ENCODE peak calls at places on chromosomes 5 and 9, in seven cellular contexts. S, J, V, K, I, P and G are unnamed samples.

GRCh38 chr9:23686257-23686656 is 139.8 kb downstream of the ELAVL2 start:
- DNase-seq in S (no peak), J (no peak), V (peak; percentile 19), K (no peak), I (no peak), P (no peak), G (no peak)

GRCh38 chr9:94222870-94223269 is 36.2 kb upstream of the ZNF169 start:
- DNase-seq in S (no peak), J (no peak), V (no peak), K (no peak), I (no peak), P (no peak), G (no peak)

GRCh38 chr5:588406-588995 is 23.6 kb upstream of the CEP72 start:
- DNase-seq in S (peak; percentile 33), J (no peak), V (peak; percentile 59), K (no peak), I (no peak), P (no peak), G (peak; percentile 1)

GRCh38 chr5:15844253-15844652 is 335.3 kb downstream of the MARCHF11 start:
- DNase-seq in S (no peak), J (no peak), V (no peak), K (no peak), I (no peak), P (no peak), G (no peak)

GRCh38 chr9:70398145-70398556 is 16.3 kb downstream of the KLF9 start:
- DNase-seq in S (no peak), J (no peak), V (peak; percentile 59), K (no peak), I (no peak), P (peak; percentile 50), G (no peak)

GRCh38 chr5:67640011-67640410 is 443.4 kb upstream of the CD180 start:
- DNase-seq in S (no peak), J (no peak), V (no peak), K (no peak), I (no peak), P (no peak), G (no peak)

GRCh38 chr5:174736351-174736721 is 12.0 kb downstream of the MSX2 start:
- DNase-seq in S (no peak), J (no peak), V (no peak), K (no peak), I (no peak), P (no peak), G (no peak)

GRCh38 chr9:91589101-91589553 is 165.5 kb upstream of the NFIL3 start:
- DNase-seq in S (no peak), J (no peak), V (peak; percentile 47), K (no peak), I (no peak), P (peak; percentile 64), G (no peak)

GRCh38 chr5:172798422-172799215 is 27.6 kb upstream of the DUSP1 start:
- DNase-seq in S (peak; percentile 88), J (no peak), V (no peak), K (no peak), I (no peak), P (no peak), G (no peak)

GRCh38 chr5:59007460-59008063 is 424.7 kb downstream of the RAB3C start:
- DNase-seq in S (no peak), J (no peak), V (no peak), K (no peak), I (no peak), P (peak; percentile 23), G (no peak)

GRCh38 chr9:72477862-72478564 is 43.4 kb upstream of the TMC1 start:
- DNase-seq in S (no peak), J (no peak), V (peak; percentile 2), K (no peak), I (no peak), P (peak; percentile 12), G (no peak)

GRCh38 chr5:31049933-31050704 is 143.4 kb upstream of the CDH6 start:
- DNase-seq in S (no peak), J (no peak), V (no peak), K (no peak), I (no peak), P (no peak), G (no peak)

GRCh38 chr9:93107151-93107824 is 11.3 kb downstream of the CARD19 start:
- DNase-seq in S (peak; percentile 66), J (peak; percentile 29), V (no peak), K (no peak), I (no peak), P (no peak), G (no peak)

GRCh38 chr9:12771891-12772290 is 2.9 kb upstream of the LURAP1L start:
- DNase-seq in S (no peak), J (no peak), V (no peak), K (no peak), I (no peak), P (no peak), G (no peak)

GRCh38 chr5:94618029-94618492 is 343 bp downstream of the KIAA0825 start:
- DNase-seq in S (no peak), J (peak; percentile 83), V (peak; percentile 76), K (no peak), I (peak; percentile 29), P (peak; percentile 56), G (no peak)

GRCh38 chr9:120439147-120439546 is 140.8 kb downstream of the CDK5RAP2 start:
- DNase-seq in S (no peak), J (no peak), V (peak; percentile 11), K (no peak), I (no peak), P (peak; percentile 13), G (no peak)

GRCh38 chr9:135167839-135168378 is 80.4 kb downstream of the OLFM1 start:
- DNase-seq in S (no peak), J (no peak), V (no peak), K (no peak), I (no peak), P (no peak), G (no peak)

GRCh38 chr5:147857302-147858129 is 21.0 kb upstream of the SCGB3A2 start:
- DNase-seq in S (no peak), J (peak; percentile 47), V (peak; percentile 54), K (peak; percentile 19), I (no peak), P (peak; percentile 61), G (no peak)

GRCh38 chr9:6818292-6818922 is 60.6 kb downstream of the KDM4C start:
- DNase-seq in S (no peak), J (no peak), V (no peak), K (no peak), I (no peak), P (no peak), G (no peak)

GRCh38 chr5:4230531-4230904 is 634.9 kb downstream of the IRX1 start:
- DNase-seq in S (no peak), J (no peak), V (no peak), K (no peak), I (no peak), P (no peak), G (no peak)

GRCh38 chr9:5846501-5846921 is 13.6 kb upstream of the ERMP1 start:
- DNase-seq in S (no peak), J (no peak), V (no peak), K (no peak), I (no peak), P (no peak), G (no peak)

GRCh38 chr9:80665479-80665878 is 1023.9 kb downstream of the TLE1 start:
- DNase-seq in S (no peak), J (no peak), V (no peak), K (no peak), I (no peak), P (no peak), G (no peak)

GRCh38 chr5:88657166-88657565 is 225.8 kb downstream of the MEF2C start:
- DNase-seq in S (no peak), J (no peak), V (no peak), K (no peak), I (no peak), P (no peak), G (no peak)

GRCh38 chr5:109744261-109744660 is 54.5 kb downstream of the MAN2A1 start:
- DNase-seq in S (no peak), J (no peak), V (no peak), K (no peak), I (no peak), P (no peak), G (no peak)

GRCh38 chr9:10403283-10403682 is 209.5 kb downstream of the PTPRD start:
- DNase-seq in S (no peak), J (no peak), V (no peak), K (no peak), I (no peak), P (no peak), G (no peak)

GRCh38 chr9:91164724-91165520 is 196.8 kb downstream of the AUH start:
- DNase-seq in S (no peak), J (peak; percentile 79), V (peak; percentile 81), K (peak; percentile 37), I (no peak), P (peak; percentile 12), G (no peak)

GRCh38 chr5:96994493-96994892 is 58.6 kb downstream of the LNPEP start:
- DNase-seq in S (no peak), J (no peak), V (no peak), K (no peak), I (no peak), P (no peak), G (no peak)

GRCh38 chr5:66113160-66113559 is 30.9 kb upstream of the SREK1 start:
- DNase-seq in S (no peak), J (no peak), V (no peak), K (no peak), I (no peak), P (no peak), G (no peak)

GRCh38 chr9:122265265-122265900 is 701 bp downstream of the MRRF start:
- DNase-seq in S (no peak), J (no peak), V (peak; percentile 66), K (no peak), I (no peak), P (peak; percentile 71), G (no peak)

GRCh38 chr9:134443169-134444039 is 117.1 kb downstream of the RXRA start:
- DNase-seq in S (peak; percentile 93), J (peak; percentile 91), V (peak; percentile 95), K (peak; percentile 80), I (peak; percentile 80), P (peak; percentile 90), G (peak; percentile 73)

GRCh38 chr5:164958688-164959087 is 1453.3 kb downstream of the MAT2B start:
- DNase-seq in S (no peak), J (no peak), V (peak; percentile 4), K (no peak), I (no peak), P (no peak), G (no peak)

GRCh38 chr5:164998590-164998989 is 1493.2 kb downstream of the MAT2B start:
- DNase-seq in S (no peak), J (no peak), V (no peak), K (no peak), I (no peak), P (no peak), G (no peak)